ENCODE peak calls at places on chromosomes 6 and 20, in five cellular contexts. S, B, J, Y and O are unnamed samples.

GRCh38 chr6:41194386-41194785 is 6.6 kb downstream of the TREML2 start:
- DNase-seq in S (no peak), B (no peak), J (no peak), Y (no peak), O (no peak)

GRCh38 chr20:51480507-51481270 is 61.8 kb downstream of the NFATC2 start:
- DNase-seq in S (no peak), B (no peak), J (no peak), Y (no peak), O (no peak)

GRCh38 chr6:6384520-6384919 is 64.1 kb upstream of the F13A1 start:
- DNase-seq in S (no peak), B (no peak), J (no peak), Y (no peak), O (no peak)

GRCh38 chr6:4313044-4313686 is 177.8 kb upstream of the ECI2 start:
- DNase-seq in S (peak), B (no peak), J (no peak), Y (peak), O (no peak)

GRCh38 chr6:149063443-149063842 is 254.1 kb upstream of the TAB2 start:
- DNase-seq in S (no peak), B (no peak), J (no peak), Y (no peak), O (no peak)

GRCh38 chr20:3777381-3777725 is 3.9 kb downstream of the SPEF1 start:
- DNase-seq in S (no peak), B (no peak), J (no peak), Y (no peak), O (no peak)

GRCh38 chr6:70593118-70593486 is 26.4 kb downstream of the SDHAF4 start:
- DNase-seq in S (no peak), B (no peak), J (no peak), Y (no peak), O (no peak)

GRCh38 chr20:50438986-50439407 is 71.2 kb upstream of the PTPN1 start:
- DNase-seq in S (no peak), B (no peak), J (no peak), Y (peak), O (no peak)